ENCODE peak calls at places on chromosome 14, in eight cellular contexts. Q, C, V, Y, G, B, H and O are unnamed samples.

GRCh38 chr14:33930464-33930863 is 20.4 kb downstream of the EGLN3 start:
- DNase-seq in G (no peak), Y (no peak), B (no peak), V (no peak), H (no peak), Q (no peak), C (no peak), O (no peak)

GRCh38 chr14:68703093-68703492 is 89.8 kb downstream of the ZFP36L1 start:
- DNase-seq in H (no peak), Y (no peak), C (no peak), V (no peak), B (no peak), G (no peak), Q (no peak), O (peak; percentile 90)

GRCh38 chr14:102885686-102886447 is 36.6 kb upstream of the AMN start:
- DNase-seq in Y (no peak), V (no peak), C (no peak), H (no peak), Q (no peak), B (no peak), G (no peak), O (no peak)

GRCh38 chr14:61147898-61148549 is 133.1 kb downstream of the TMEM30B start:
- DNase-seq in Q (no peak), B (no peak), C (no peak), H (peak; percentile 89), Y (peak; percentile 79), G (no peak), V (peak; percentile 95), O (peak; percentile 98)

GRCh38 chr14:99122521-99123125 is 149.4 kb downstream of the BCL11B start:
- DNase-seq in G (no peak), H (no peak), V (no peak), C (no peak), Q (no peak), B (no peak), Y (no peak), O (no peak)

GRCh38 chr14:61219673-61220072 is 61.5 kb downstream of the TMEM30B start:
- DNase-seq in B (no peak), G (no peak), V (no peak), Y (no peak), H (no peak), Q (no peak), C (no peak), O (peak; percentile 23)

GRCh38 chr14:31993521-31993941 is 83.6 kb upstream of the ARHGAP5 start:
- DNase-seq in Y (no peak), H (no peak), C (no peak), B (peak; percentile 21), Q (no peak), G (no peak), V (no peak), O (no peak)

GRCh38 chr14:22981090-22982012 is 1.0 kb downstream of the AJUBA start:
- DNase-seq in H (no peak), G (no peak), C (no peak), Y (no peak), B (peak; percentile 41), Q (peak; percentile 12), V (no peak), O (peak; percentile 55)

GRCh38 chr14:90649096-90649495 is 167.1 kb downstream of the TTC7B start:
- DNase-seq in V (no peak), H (no peak), G (no peak), B (no peak), C (no peak), Y (no peak), Q (no peak), O (no peak)

GRCh38 chr14:26525057-26525456 is 72.8 kb downstream of the NOVA1 start:
- DNase-seq in Q (no peak), G (no peak), H (no peak), B (no peak), V (no peak), C (no peak), Y (no peak), O (no peak)

GRCh38 chr14:90642239-90642717 is 174.0 kb downstream of the TTC7B start:
- DNase-seq in Y (no peak), C (no peak), H (no peak), B (peak; percentile 68), Q (no peak), V (no peak), G (no peak), O (no peak)

GRCh38 chr14:70771781-70772212 is 37.5 kb downstream of the MAP3K9 start:
- DNase-seq in G (no peak), H (no peak), Y (no peak), C (no peak), Q (no peak), V (no peak), B (no peak), O (peak; percentile 32)

GRCh38 chr14:90583427-90583826 is 186.6 kb downstream of the CALM1 start:
- DNase-seq in B (peak; percentile 32), Q (no peak), V (no peak), G (no peak), Y (no peak), C (no peak), H (no peak), O (no peak)

GRCh38 chr14:66066991-66067788 is 419.0 kb upstream of the CCDC196 start:
- DNase-seq in V (no peak), G (no peak), C (no peak), B (no peak), Q (no peak), Y (no peak), H (no peak), O (no peak)

GRCh38 chr14:31122098-31122611 is 85.4 kb downstream of the HECTD1 start:
- DNase-seq in H (no peak), G (no peak), C (no peak), Q (no peak), Y (no peak), B (no peak), V (no peak), O (no peak)

GRCh38 chr14:28264306-28264705 is 502.3 kb upstream of the FOXG1 start:
- DNase-seq in C (no peak), H (no peak), G (no peak), Q (no peak), V (no peak), B (no peak), Y (no peak), O (no peak)